ENCODE peak calls at places on chromosomes 7 and 10, in six cellular contexts. R, Q, B, D, A and U are unnamed samples.

GRCh38 chr7:83413425-83413824 is 235.5 kb downstream of the SEMA3E start:
- DNase-seq in R (no peak), Q (no peak), B (no peak), D (no peak), A (no peak), U (no peak)

GRCh38 chr7:22277375-22277774 is 79.6 kb downstream of the RAPGEF5 start:
- DNase-seq in R (no peak), Q (no peak), B (no peak), D (no peak), A (no peak), U (no peak)

GRCh38 chr10:5530846-5531557 is 6.2 kb downstream of the CALML3 start:
- DNase-seq in R (no peak), Q (no peak), B (no peak), D (no peak), A (no peak), U (no peak)

GRCh38 chr7:69228212-69228811 is 370.0 kb upstream of the AUTS2 start:
- DNase-seq in R (no peak), Q (no peak), B (no peak), D (no peak), A (no peak), U (no peak)

GRCh38 chr10:117271427-117271826 is 30.5 kb downstream of the SLC18A2 start:
- DNase-seq in R (no peak), Q (no peak), B (no peak), D (no peak), A (no peak), U (no peak)

GRCh38 chr10:33722067-33722466 is 387.6 kb upstream of the NRP1 start:
- DNase-seq in R (no peak), Q (no peak), B (no peak), D (no peak), A (no peak), U (no peak)

GRCh38 chr7:131537581-131537980 is 18.8 kb downstream of the PODXL start:
- DNase-seq in R (no peak), Q (no peak), B (no peak), D (no peak), A (no peak), U (no peak)

GRCh38 chr10:1567742-1568495 is 169.4 kb downstream of the ADARB2 start:
- DNase-seq in R (no peak), Q (no peak), B (no peak), D (no peak), A (no peak), U (no peak)

GRCh38 chr7:42479452-42480303 is 242.7 kb upstream of the GLI3 start:
- DNase-seq in R (no peak), Q (no peak), B (no peak), D (no peak), A (no peak), U (no peak)

GRCh38 chr7:73977626-73978618 is 50.1 kb upstream of the ELN start:
- DNase-seq in R (no peak), Q (no peak), B (peak; percentile 53), D (no peak), A (peak; percentile 39), U (no peak)

GRCh38 chr7:73976761-73977625 is 51.0 kb upstream of the ELN start:
- DNase-seq in R (no peak), Q (no peak), B (peak; percentile 34), D (no peak), A (peak; percentile 22), U (no peak)

GRCh38 chr7:73974948-73975926 is 52.7 kb upstream of the ELN start:
- DNase-seq in R (no peak), Q (no peak), B (no peak), D (no peak), A (peak; percentile 31), U (no peak)

GRCh38 chr7:73980206-73980605 is 47.8 kb upstream of the ELN start:
- DNase-seq in R (no peak), Q (no peak), B (no peak), D (no peak), A (peak; percentile 6), U (no peak)

DNA sequence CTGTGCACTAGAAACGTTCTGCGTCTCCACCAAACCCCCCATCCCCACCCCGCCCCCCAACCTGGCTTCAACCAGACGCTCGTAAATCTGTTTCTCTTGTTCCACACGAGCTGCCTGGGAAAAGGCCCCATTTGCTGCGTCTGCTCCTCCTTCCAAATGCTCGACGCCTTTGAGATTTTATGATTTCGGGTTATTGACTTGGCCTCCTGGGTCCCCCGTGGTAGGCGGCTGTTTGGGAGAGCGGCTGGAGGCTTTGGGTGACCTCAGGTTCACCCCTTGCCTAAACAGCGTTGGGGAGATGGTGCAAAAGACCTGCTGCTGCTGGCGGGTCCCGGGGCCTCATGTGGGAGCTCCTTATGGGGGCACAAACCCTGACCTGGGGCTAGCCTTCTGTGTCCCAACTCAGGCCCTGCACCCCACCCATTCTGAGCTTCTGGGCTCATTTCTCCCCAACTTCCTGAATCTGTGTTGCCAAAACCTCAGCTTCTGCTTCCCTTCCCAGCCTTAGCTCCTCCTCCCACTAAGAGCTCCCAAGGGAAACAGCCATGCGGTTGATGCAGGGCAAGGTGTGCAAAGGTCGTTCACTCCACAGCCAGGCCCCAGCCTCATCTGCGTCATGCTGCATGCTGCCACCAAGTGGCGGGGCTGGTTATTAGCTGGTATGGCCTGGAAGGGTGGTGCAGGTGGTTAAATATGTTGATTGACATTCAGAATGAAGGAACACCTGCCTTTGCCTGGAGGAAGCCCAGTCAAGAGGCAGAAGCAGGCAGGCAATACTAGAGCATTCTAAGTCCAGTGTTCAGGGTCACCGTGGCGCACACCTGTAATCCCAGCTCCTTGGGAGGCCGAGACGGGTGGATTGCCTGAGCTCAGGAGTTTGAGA is 49.1 kb upstream of the ELN start:
- DNase-seq in R (no peak), Q (no peak), B (peak; percentile 41), D (peak; percentile 41), A (peak; percentile 82), U (no peak)
- TF ChIP-seq CTCF in R (no peak), Q (peak; percentile 37), B (no peak), D (peak; percentile 10), A (peak; percentile 32), U (peak; percentile 54)

GRCh38 chr7:103613655-103614642 is 167.9 kb upstream of the SLC26A5 start:
- DNase-seq in R (no peak), Q (no peak), B (no peak), D (no peak), A (no peak), U (no peak)
- TF ChIP-seq CTCF in R (no peak), Q (peak; percentile 26), B (no peak), D (no peak), A (no peak), U (no peak)

GRCh38 chr10:43888551-43888950 is 239.9 kb upstream of the ZNF32 start:
- DNase-seq in R (no peak), Q (peak; percentile 72), B (no peak), D (no peak), A (no peak), U (no peak)

GRCh38 chr10:43881657-43882056 is 233.0 kb upstream of the ZNF32 start:
- DNase-seq in R (no peak), Q (no peak), B (no peak), D (no peak), A (no peak), U (no peak)

GRCh38 chr10:43884516-43885105 is 235.9 kb upstream of the ZNF32 start:
- DNase-seq in R (no peak), Q (no peak), B (no peak), D (no peak), A (no peak), U (no peak)

GRCh38 chr10:43885252-43885651 is 236.6 kb upstream of the ZNF32 start:
- DNase-seq in R (no peak), Q (no peak), B (no peak), D (no peak), A (no peak), U (no peak)

DNA sequence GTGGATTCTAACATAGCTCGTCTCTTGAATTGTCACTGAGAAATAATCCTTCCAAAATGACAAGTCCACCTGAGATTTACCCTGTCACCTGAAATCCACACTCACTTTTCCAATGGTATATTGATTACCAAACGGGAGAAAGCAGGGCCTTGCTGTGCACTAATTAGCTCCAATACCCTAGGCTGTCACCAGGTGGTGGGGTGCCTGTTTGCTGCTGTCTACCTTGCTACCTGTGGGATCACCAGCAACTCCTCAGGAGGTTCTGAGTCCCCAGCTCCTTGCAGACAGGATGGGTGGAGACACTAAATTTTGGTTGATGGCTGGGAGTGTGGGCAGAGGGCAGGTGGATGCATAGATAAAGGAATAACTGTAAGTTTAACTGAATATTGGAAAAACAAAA is 237.2 kb upstream of the ZNF32 start:
- DNase-seq in R (no peak), Q (no peak), B (no peak), D (no peak), A (no peak), U (no peak)
- TF ChIP-seq CTCF in R (no peak), Q (no peak), B (no peak), D (no peak), A (no peak), U (peak; percentile 24)

DNA sequence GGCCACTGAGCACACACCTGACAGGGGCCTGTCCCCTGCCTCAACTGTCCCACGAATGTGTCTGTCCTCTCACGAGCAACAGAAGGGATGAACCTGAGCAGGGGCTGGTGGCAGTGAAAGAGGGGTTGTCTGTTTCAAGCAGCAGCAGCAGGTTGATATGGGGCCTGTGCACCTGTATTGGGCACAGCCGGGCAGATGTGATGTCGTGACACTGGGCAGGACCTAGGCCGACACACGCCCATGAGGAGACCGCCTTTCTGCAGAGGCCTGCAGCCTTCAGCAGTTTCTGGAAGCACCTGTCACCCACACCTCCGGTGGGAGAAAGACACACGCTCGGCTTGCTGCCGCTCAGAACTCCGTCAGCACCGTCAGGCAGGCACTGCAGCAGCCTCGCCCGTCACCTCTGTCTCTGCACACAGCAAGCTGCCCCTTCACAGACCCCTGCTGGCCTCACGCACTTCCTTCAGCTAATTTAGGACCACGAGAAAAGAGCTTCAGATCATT is 48.5 kb downstream of the AMZ1 start:
- DNase-seq in R (peak; percentile 7), Q (no peak), B (no peak), D (no peak), A (no peak), U (no peak)
- TF ChIP-seq CTCF in R (no peak), Q (no peak), B (no peak), D (no peak), A (no peak), U (no peak)

GRCh38 chr10:130545122-130545521 is 408.9 kb downstream of the GLRX3 start:
- DNase-seq in R (no peak), Q (no peak), B (no peak), D (no peak), A (no peak), U (no peak)

GRCh38 chr10:130546841-130547240 is 410.6 kb downstream of the GLRX3 start:
- DNase-seq in R (no peak), Q (no peak), B (no peak), D (no peak), A (no peak), U (no peak)

GRCh38 chr10:130543787-130544186 is 407.6 kb downstream of the GLRX3 start:
- DNase-seq in R (no peak), Q (no peak), B (no peak), D (no peak), A (no peak), U (no peak)

GRCh38 chr10:130542761-130543160 is 406.6 kb downstream of the GLRX3 start:
- DNase-seq in R (no peak), Q (no peak), B (no peak), D (no peak), A (no peak), U (no peak)

DNA sequence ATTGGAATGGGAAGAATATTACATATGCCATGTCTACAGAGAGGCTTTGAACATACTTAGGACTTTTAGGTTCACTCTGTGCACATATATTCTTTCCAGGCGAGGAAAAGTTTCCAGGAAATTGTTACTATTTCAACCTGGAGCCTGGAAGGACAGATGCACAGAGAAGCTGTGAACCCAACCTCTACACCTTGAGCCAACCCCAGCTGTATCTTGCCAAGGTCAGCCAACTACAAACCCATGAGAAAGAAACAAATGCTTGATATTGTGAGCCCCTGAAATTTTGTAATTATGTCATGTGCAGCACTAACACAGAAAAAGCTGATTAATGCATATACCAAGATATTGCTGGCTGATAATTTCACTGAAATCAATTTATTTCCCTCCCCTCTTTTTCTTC is 404.9 kb downstream of the GLRX3 start:
- DNase-seq in R (no peak), Q (no peak), B (no peak), D (no peak), A (no peak), U (no peak)
- TF ChIP-seq CTCF in R (no peak), Q (no peak), B (no peak), D (no peak), A (no peak), U (no peak)